ENCODE peak calls at places on chromosomes 16 and 17, in eight cellular contexts. L is SK-N-SH; S is activated effector memory CD4-positive, alpha-beta T cell treated with anti-CD3 and anti-CD28 coated beads, Interleukin-2, amount 50 U/mL, for 16 hours; H is G401; B is tibial artery; W is heart left ventricle; F is neuronal stem cell; X is fibroblast of lung. U is an unnamed sample.
A peak's percentile ranks its signal among the peaks of the same experiment; 100 is the strongest.

GRCh38 chr17:28983286-28984240 is 22.3 kb downstream of the SEZ6 start:
- DNase-seq in X (peak; percentile 12), F (no peak), L (no peak), W (no peak), S (no peak), B (no peak), H (peak; percentile 98), U (peak; percentile 21)

GRCh38 chr17:82963104-82963950 is 116.1 kb upstream of the METRNL start:
- DNase-seq in L (peak; percentile 79), S (peak; percentile 68), X (peak; percentile 62), W (peak; percentile 86), H (peak; percentile 56), B (peak; percentile 91), F (peak; percentile 56), U (peak; percentile 86)

GRCh38 chr16:17106243-17106791 is 364.4 kb downstream of the XYLT1 start:
- DNase-seq in W (no peak), F (peak; percentile 18), B (no peak), L (no peak), S (no peak), X (no peak), H (no peak), U (peak; percentile 6)

GRCh38 chr16:31105677-31106213 is 2.4 kb upstream of the BCKDK start:
- DNase-seq in F (peak; percentile 42), B (peak; percentile 89), L (peak; percentile 96), X (peak; percentile 32), S (peak; percentile 92), W (peak; percentile 92), H (peak; percentile 76), U (peak; percentile 79)

GRCh38 chr16:64489449-64489848 is 632.4 kb downstream of the CDH11 start:
- DNase-seq in F (no peak), X (peak; percentile 30), B (no peak), L (no peak), W (no peak), S (no peak), H (no peak), U (no peak)

GRCh38 chr16:29644338-29644857 is 18.6 kb upstream of the SPN start:
- DNase-seq in X (no peak), S (no peak), W (no peak), B (no peak), F (no peak), L (no peak), H (no peak), U (no peak)

GRCh38 chr16:35639233-35640205 is 2180.1 kb downstream of the TP53TG3F start:
- DNase-seq in F (no peak), X (no peak), B (no peak), L (no peak), S (no peak), W (no peak), H (no peak), U (no peak)

GRCh38 chr17:66341462-66341861 is 39.0 kb downstream of the PRKCA start:
- DNase-seq in L (no peak), H (no peak), S (no peak), F (no peak), W (no peak), B (no peak), X (no peak), U (no peak)

GRCh38 chr16:74982303-74982702 is 2.6 kb downstream of the WDR59 start:
- DNase-seq in S (no peak), X (no peak), L (no peak), B (no peak), W (no peak), F (no peak), H (no peak), U (no peak)

GRCh38 chr16:55521792-55522191 is 12.9 kb downstream of the LPCAT2 start:
- DNase-seq in S (no peak), L (no peak), B (no peak), F (no peak), H (no peak), W (no peak), X (no peak), U (no peak)

GRCh38 chr16:70432800-70433455 is 6.0 kb downstream of the ST3GAL2 start:
- DNase-seq in W (peak; percentile 43), H (no peak), S (no peak), B (no peak), X (peak; percentile 25), F (no peak), L (peak; percentile 38), U (peak; percentile 54)

GRCh38 chr16:88901718-88902337 is 35.4 kb upstream of the PABPN1L start:
- DNase-seq in B (no peak), F (no peak), H (peak; percentile 43), X (no peak), L (no peak), S (no peak), W (no peak), U (no peak)

GRCh38 chr17:31560836-31561235 is 169.4 kb downstream of the RAB11FIP4 start:
- DNase-seq in W (no peak), S (no peak), B (no peak), F (no peak), X (peak; percentile 49), L (no peak), H (peak; percentile 34), U (no peak)

GRCh38 chr16:77374384-77374783 is 60.5 kb downstream of the ADAMTS18 start:
- DNase-seq in X (no peak), B (no peak), F (no peak), W (no peak), H (no peak), S (no peak), L (no peak), U (no peak)

GRCh38 chr16:68131813-68132706 is 46.9 kb downstream of the NFATC3 start:
- DNase-seq in X (no peak), H (no peak), L (no peak), F (no peak), W (no peak), B (no peak), S (no peak), U (no peak)

GRCh38 chr16:3696425-3697218 is 20.7 kb downstream of the TRAP1 start:
- DNase-seq in L (no peak), W (peak; percentile 11), B (no peak), F (no peak), X (peak; percentile 84), S (no peak), H (no peak), U (peak; percentile 89)

GRCh38 chr16:71709231-71709781 is 15.2 kb downstream of the PHLPP2 start:
- DNase-seq in W (no peak), L (no peak), X (peak; percentile 82), F (no peak), H (no peak), S (no peak), B (no peak), U (peak; percentile 37)